ENCODE peak calls at places on chromosomes 13 and 19, in six cellular contexts. V, Y, S, X, O and G are unnamed samples.

GRCh38 chr13:109204252-109204651 is 574.8 kb downstream of the MYO16 start:
- DNase-seq in V (no peak), Y (no peak), S (no peak), X (no peak), O (no peak), G (no peak)

GRCh38 chr19:30857388-30857787 is 485.2 kb downstream of the ZNF536 start:
- DNase-seq in V (no peak), Y (no peak), S (no peak), X (no peak), O (no peak), G (no peak)

GRCh38 chr13:45398862-45399261 is 19.3 kb downstream of the SLC25A30 start:
- DNase-seq in V (no peak), Y (no peak), S (no peak), X (no peak), O (no peak), G (no peak)

GRCh38 chr19:9935409-9936062 is 779 bp downstream of the OLFM2 start:
- DNase-seq in V (peak; percentile 36), Y (no peak), S (no peak), X (no peak), O (no peak), G (no peak)

GRCh38 chr13:54775501-54776191 is 1747.0 kb downstream of the OLFM4 start:
- DNase-seq in V (no peak), Y (no peak), S (no peak), X (no peak), O (no peak), G (no peak)

GRCh38 chr19:8038815-8039214 is 13.7 kb upstream of the CCL25 start:
- DNase-seq in V (no peak), Y (no peak), S (no peak), X (no peak), O (no peak), G (no peak)

GRCh38 chr13:23549724-23550123 is 20.5 kb upstream of the TNFRSF19 start:
- DNase-seq in V (no peak), Y (no peak), S (no peak), X (no peak), O (no peak), G (no peak)

GRCh38 chr19:8618751-8619150 is 8.2 kb upstream of the ADAMTS10 start:
- DNase-seq in V (no peak), Y (no peak), S (no peak), X (peak; percentile 25), O (no peak), G (no peak)

GRCh38 chr13:107459430-107459829 is 755.9 kb downstream of the LIG4 start:
- DNase-seq in V (peak; percentile 87), Y (no peak), S (no peak), X (no peak), O (no peak), G (no peak)

GRCh38 chr13:21175656-21176194 is 627 bp downstream of the SKA3 start:
- DNase-seq in V (no peak), Y (no peak), S (no peak), X (peak; percentile 44), O (no peak), G (no peak)

GRCh38 chr19:47005873-47006272 is 13.8 kb upstream of the NPAS1 start:
- DNase-seq in V (no peak), Y (peak; percentile 35), S (no peak), X (no peak), O (no peak), G (no peak)

GRCh38 chr19:56623006-56623405 is 20.0 kb upstream of the SMIM17 start:
- DNase-seq in V (no peak), Y (no peak), S (no peak), X (no peak), O (no peak), G (no peak)

GRCh38 chr13:110705356-110705825 is 525 bp downstream of the CARS2 start:
- DNase-seq in V (no peak), Y (no peak), S (no peak), X (no peak), O (no peak), G (no peak)

GRCh38 chr19:54586397-54586796 is 7.0 kb upstream of the LILRA1 start:
- DNase-seq in V (no peak), Y (no peak), S (no peak), X (no peak), O (no peak), G (no peak)